ENCODE peak calls at places on chromosomes 3 and 15, in seven cellular contexts. S is osteocyte; B is CD4-positive, alpha-beta memory T cell; T is colonic mucosa; M is stimulated activated CD4-positive, alpha-beta T cell treated with anti-CD3 and anti-CD28 coated beads, Interleukin-1b, Interleukin-23, amount 100 ng/mL, for 4 hours; U is T1000; A is RWPE1. G is an unnamed sample.

GRCh38 chr3:111594205-111594604 is 941 bp downstream of the ZBED2 start:
- DNase-seq in U (no peak), S (no peak), A (peak), B (no peak), M (no peak), T (no peak), G (no peak)

GRCh38 chr15:46088486-46089437 is 453.9 kb downstream of the SQOR start:
- DNase-seq in B (no peak), S (no peak), T (no peak), A (peak), M (no peak), U (no peak), G (no peak)

GRCh38 chr3:177882124-177882648 is 654.0 kb upstream of the KCNMB2 start:
- DNase-seq in T (no peak), A (no peak), B (no peak), U (no peak), S (no peak), M (no peak), G (no peak)

GRCh38 chr3:37592328-37592727 is 269.4 kb upstream of the CTDSPL start:
- DNase-seq in S (no peak), B (no peak), A (no peak), U (no peak), T (no peak), M (no peak), G (no peak)

GRCh38 chr3:187208159-187208558 is 10.9 kb downstream of the RTP1 start:
- DNase-seq in A (peak), B (no peak), U (no peak), S (no peak), M (no peak), T (no peak), G (no peak)

GRCh38 chr15:27679621-27680521 is 419.2 kb downstream of the OCA2 start:
- DNase-seq in T (no peak), A (no peak), U (no peak), S (no peak), M (no peak), B (no peak), G (no peak)

GRCh38 chr3:25830373-25831305 is 40.7 kb downstream of the OXSM start:
- DNase-seq in U (no peak), A (no peak), S (no peak), T (no peak), B (no peak), M (no peak), G (no peak)

GRCh38 chr15:32041294-32041693 is 11.0 kb downstream of the CHRNA7 start:
- DNase-seq in B (no peak), M (no peak), S (no peak), A (no peak), U (no peak), T (no peak), G (no peak)

GRCh38 chr15:53266176-53266575 is 476.0 kb upstream of the ONECUT1 start:
- DNase-seq in A (no peak), T (no peak), S (no peak), U (no peak), B (no peak), M (no peak), G (no peak)

GRCh38 chr3:22734756-22735155 is 468.4 kb upstream of the UBE2E2 start:
- DNase-seq in A (no peak), S (no peak), T (no peak), M (no peak), B (no peak), U (no peak), G (no peak)

GRCh38 chr3:28835751-28836150 is 445.1 kb upstream of the RBMS3 start:
- DNase-seq in T (no peak), M (no peak), B (no peak), S (no peak), A (no peak), U (peak), G (peak)

GRCh38 chr3:158105124-158105709 is 1.0 kb downstream of the SHOX2 start:
- DNase-seq in U (peak), A (no peak), M (no peak), S (no peak), B (peak), T (no peak), G (no peak)

GRCh38 chr3:53077476-53078220 is 31.8 kb upstream of the SFMBT1 start:
- DNase-seq in S (no peak), T (no peak), U (no peak), B (no peak), M (no peak), A (no peak), G (no peak)